ENCODE peak calls at places on chromosomes 1 and 21, in ten cellular contexts. N is ovary, R is left ventricle myocardium inferior, M is hepatocyte, F is MM.1S, Z is heart left ventricle, O is esophagus muscularis mucosa, E is PC-9, U is OCI-LY7, V is IMR-90. P is an unnamed sample. For H3K9me3, the result is how much of the 10 kb centered on the place peaks cover.

GRCh38 chr1:187691439-187691838 is 862.7 kb downstream of the PLA2G4A start:
- DNase-seq in N (no peak), R (no peak), M (no peak), F (no peak), Z (no peak), O (no peak), E (no peak), U (no peak), V (peak), P (no peak)

GRCh38 chr21:38712076-38712475 is 93.7 kb upstream of the ETS2 start:
- DNase-seq in N (peak), R (no peak), M (peak), F (no peak), Z (no peak), O (no peak), E (no peak), U (peak), V (peak), P (no peak)

GRCh38 chr1:172549621-172550280 is 16.8 kb downstream of the SUCO start:
- DNase-seq in N (no peak), R (no peak), M (no peak), F (no peak), Z (no peak), O (no peak), E (peak), U (no peak), V (no peak), P (no peak)

GRCh38 chr1:86508583-86508969 is 38.3 kb upstream of the CLCA4 start:
- DNase-seq in N (no peak), R (no peak), M (no peak), F (no peak), Z (no peak), O (no peak), E (no peak), U (no peak), V (peak), P (no peak)

GRCh38 chr21:45277101-45278045 is 10.3 kb downstream of the POFUT2 start:
- DNase-seq in N (peak), R (no peak), M (no peak), F (no peak), Z (no peak), O (no peak), E (no peak), U (no peak), V (no peak), P (peak)

GRCh38 chr21:38486221-38486620 is 12.1 kb downstream of the ERG start:
- DNase-seq in N (no peak), R (no peak), M (peak), F (no peak), Z (no peak), O (no peak), E (no peak), U (no peak), V (peak), P (no peak)

GRCh38 chr1:212520299-212520698 is 87.6 kb downstream of the NENF start:
- DNase-seq in N (no peak), R (no peak), M (no peak), F (no peak), Z (no peak), O (no peak), E (no peak), U (no peak), V (no peak), P (no peak)

GRCh38 chr1:198118136-198118535 is 38.7 kb upstream of the NEK7 start:
- DNase-seq in N (peak), R (peak), M (peak), F (no peak), Z (peak), O (no peak), E (no peak), U (no peak), V (peak), P (no peak)

GRCh38 chr1:150507912-150508864 is at the start of gene ECM1:
- DNase-seq in N (peak), R (peak), M (peak), F (no peak), Z (peak), O (no peak), E (peak), U (no peak), V (peak), P (no peak)

GRCh38 chr1:3333903-3334302 is 120.6 kb upstream of the ARHGEF16 start:
- DNase-seq in N (no peak), R (no peak), M (no peak), F (no peak), Z (no peak), O (no peak), E (no peak), U (no peak), V (no peak), P (no peak)

GRCh38 chr1:165439287-165439686 is 5.6 kb downstream of the RXRG start:
- DNase-seq in N (no peak), R (no peak), M (no peak), F (no peak), Z (no peak), O (no peak), E (no peak), U (no peak), V (no peak), P (no peak)

GRCh38 chr1:185853739-185854138 is 119.5 kb downstream of the HMCN1 start:
- DNase-seq in N (no peak), R (no peak), M (no peak), F (no peak), Z (no peak), O (no peak), E (peak), U (no peak), V (peak), P (no peak)

GRCh38 chr1:1748686-1749321 is 24.6 kb upstream of the CDK11A start:
- DNase-seq in N (no peak), R (no peak), M (no peak), F (no peak), Z (no peak), O (no peak), E (no peak), U (no peak), V (no peak), P (peak)

GRCh38 chr1:84259376-84259775 is 42.1 kb upstream of the SAMD13 start:
- DNase-seq in N (no peak), R (no peak), M (no peak), F (no peak), Z (no peak), O (no peak), E (no peak), U (no peak), V (no peak), P (no peak)

GRCh38 chr1:180863158-180863775 is 49.4 kb upstream of the KIAA1614 start:
- DNase-seq in N (peak), R (no peak), M (peak), F (peak), Z (no peak), O (no peak), E (peak), U (peak), V (peak), P (no peak)

GRCh38 chr1:20259646-20260045 is 31.0 kb upstream of the VWA5B1 start:
- DNase-seq in N (no peak), R (no peak), M (no peak), F (no peak), Z (no peak), O (no peak), E (no peak), U (no peak), V (no peak), P (no peak)

GRCh38 chr1:54334996-54335395 is 71.2 kb downstream of the SSBP3 start:
- DNase-seq in N (no peak), R (no peak), M (peak), F (no peak), Z (no peak), O (no peak), E (no peak), U (no peak), V (peak), P (no peak)

GRCh38 chr1:63547621-63548294 is 24.4 kb downstream of the EFCAB7 start:
- DNase-seq in N (no peak), R (no peak), M (peak), F (no peak), Z (no peak), O (no peak), E (no peak), U (no peak), V (peak), P (no peak)

GRCh38 chr21:36744560-36745231 is 45.8 kb downstream of the SIM2 start:
- DNase-seq in N (no peak), R (peak), M (no peak), F (no peak), Z (no peak), O (no peak), E (no peak), U (no peak), V (no peak), P (no peak)

GRCh38 chr1:165641276-165641987 is 10.4 kb downstream of the MGST3 start:
- DNase-seq in N (no peak), R (no peak), M (no peak), F (peak), Z (no peak), O (no peak), E (no peak), U (no peak), V (peak), P (no peak)

GRCh38 chr1:23556661-23557470 is 2.4 kb downstream of the ID3 start:
- DNase-seq in N (no peak), R (no peak), M (no peak), F (no peak), Z (no peak), O (no peak), E (peak), U (peak), V (peak), P (no peak)

GRCh38 chr1:55275151-55275748 is 60.1 kb upstream of the USP24 start:
- DNase-seq in N (no peak), R (no peak), M (no peak), F (no peak), Z (no peak), O (no peak), E (no peak), U (no peak), V (peak), P (no peak)

GRCh38 chr1:184160942-184161698 is 109.6 kb downstream of the TSEN15 start:
- DNase-seq in N (no peak), R (no peak), M (no peak), F (no peak), Z (no peak), O (peak), E (no peak), U (no peak), V (peak), P (no peak)

GRCh38 chr1:204295666-204296065 is 64.1 kb downstream of the PLEKHA6 start:
- DNase-seq in N (no peak), R (no peak), M (no peak), F (no peak), Z (no peak), O (no peak), E (peak), U (no peak), V (no peak), P (peak)

GRCh38 chr1:22031214-22031962 is 21.1 kb upstream of the CDC42 start:
- DNase-seq in N (no peak), R (no peak), M (peak), F (no peak), Z (peak), O (no peak), E (peak), U (no peak), V (no peak), P (no peak)

GRCh38 chr1:25804244-25804963 is 4.4 kb downstream of the SELENON start:
- DNase-seq in N (no peak), R (peak), M (no peak), F (no peak), Z (no peak), O (no peak), E (no peak), U (no peak), V (no peak), P (no peak)

GRCh38 chr1:25803368-25803767 is 3.4 kb downstream of the SELENON start:
- DNase-seq in N (no peak), R (no peak), M (no peak), F (no peak), Z (no peak), O (no peak), E (no peak), U (no peak), V (no peak), P (no peak)

GRCh38 chr1:25805863-25806225 is 5.9 kb downstream of the SELENON start:
- DNase-seq in N (no peak), R (peak), M (no peak), F (no peak), Z (peak), O (no peak), E (no peak), U (no peak), V (no peak), P (no peak)

GRCh38 chr1:25806418-25806817 is 6.4 kb downstream of the SELENON start:
- DNase-seq in N (no peak), R (peak), M (no peak), F (no peak), Z (peak), O (no peak), E (no peak), U (no peak), V (peak), P (no peak)

GRCh38 chr1:25804964-25805862 is 5.2 kb downstream of the SELENON start:
- DNase-seq in N (no peak), R (no peak), M (no peak), F (no peak), Z (no peak), O (no peak), E (no peak), U (no peak), V (no peak), P (no peak)
- TF ChIP-seq CTCF in N (no peak), R (no peak), M (no peak), F (no peak), Z (no peak), O (no peak), E (no peak), U (no peak), V (no peak), P (no peak)

GRCh38 chr1:79188371-79188770 is 181.8 kb upstream of the ADGRL4 start:
- DNase-seq in N (no peak), R (no peak), M (no peak), F (no peak), Z (no peak), O (no peak), E (no peak), U (no peak), V (peak), P (no peak)
- H3K9me3 ChIP-seq in N (under half), R (under half), M (under half), F (under half), Z (under half), O (under half), E (under half), U (under half), V (under half), P (under half)

GRCh38 chr1:246418565-246419312 is 88.3 kb downstream of the SMYD3 start:
- DNase-seq in N (no peak), R (no peak), M (no peak), F (no peak), Z (no peak), O (no peak), E (no peak), U (no peak), V (no peak), P (no peak)

GRCh38 chr1:246417152-246417812 is 89.8 kb downstream of the SMYD3 start:
- DNase-seq in N (no peak), R (no peak), M (no peak), F (no peak), Z (no peak), O (no peak), E (no peak), U (no peak), V (peak), P (no peak)

GRCh38 chr1:246416261-246416660 is 90.8 kb downstream of the SMYD3 start:
- DNase-seq in N (no peak), R (no peak), M (no peak), F (no peak), Z (no peak), O (no peak), E (no peak), U (no peak), V (no peak), P (no peak)

GRCh38 chr1:246415028-246415427 is 92.1 kb downstream of the SMYD3 start:
- DNase-seq in N (no peak), R (no peak), M (no peak), F (no peak), Z (no peak), O (no peak), E (no peak), U (no peak), V (no peak), P (no peak)

DNA sequence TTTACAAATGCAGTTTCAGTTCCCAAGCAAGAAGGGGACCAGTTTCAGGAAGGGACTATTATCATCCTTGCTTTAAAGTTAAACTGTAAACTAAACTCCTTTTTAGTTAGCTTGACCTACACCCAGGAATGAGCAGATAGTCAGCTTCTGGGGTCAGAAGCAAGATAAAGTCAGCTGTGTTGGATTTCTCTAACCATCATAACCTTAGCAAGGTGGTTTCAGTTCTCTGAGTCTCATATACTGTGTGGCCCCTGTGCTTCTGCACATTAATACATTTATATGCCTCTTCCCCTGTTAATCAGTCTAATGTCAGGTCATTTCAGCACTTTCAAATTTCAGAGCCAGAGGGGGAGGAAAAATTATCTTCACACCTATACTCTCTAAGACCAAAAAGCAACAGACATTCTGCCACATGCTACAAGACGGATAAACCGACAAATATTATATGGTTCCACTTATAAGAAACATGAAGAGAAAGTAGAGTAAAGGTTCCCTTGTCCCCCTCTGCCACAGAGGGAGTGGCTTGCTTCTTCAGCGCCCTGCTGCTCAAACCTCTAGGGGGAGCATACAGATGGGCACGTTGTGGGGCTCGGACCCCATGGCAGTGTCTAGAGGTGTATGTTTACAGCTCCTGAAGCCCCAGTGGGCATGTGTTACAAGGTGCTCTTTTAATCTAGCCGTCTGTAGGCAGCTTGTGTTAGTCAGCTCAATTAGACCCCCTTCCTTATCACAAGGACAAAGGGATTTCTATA is 89.1 kb downstream of the SMYD3 start:
- DNase-seq in N (no peak), R (no peak), M (no peak), F (no peak), Z (no peak), O (no peak), E (no peak), U (no peak), V (no peak), P (no peak)
- TF ChIP-seq CTCF in N (no peak), R (no peak), M (no peak), F (no peak), Z (no peak), O (no peak), E (no peak), U (peak), V (no peak), P (no peak)

GRCh38 chr1:171219751-171220385 is 28.4 kb upstream of the FMO1 start:
- DNase-seq in N (no peak), R (no peak), M (no peak), F (no peak), Z (no peak), O (no peak), E (no peak), U (no peak), V (peak), P (no peak)
- H3K9me3 ChIP-seq in N (under half), R (under half), M (under half), F (under half), Z (under half), O (under half), E (under half), U (under half), V (under half), P (under half)

P was measured in right lobe of liver.